ENCODE peak calls at places on chromosome 6, in ten cellular contexts. One of them, this sample, is unnamed. For H3K27me3, the result is how much of the 10 kb centered on the place peaks cover.

GRCh38 chr6:111658445-111659154 is 52.9 kb upstream of the TRAF3IP2 start:
- DNase-seq in BJ: no peak
- DNase-seq in H7: no peak
- DNase-seq in right cardiac atrium: no peak
- DNase-seq in MM.1S: no peak
- DNase-seq in spleen: no peak
- DNase-seq in HepG2: no peak
- DNase-seq in adrenal gland: no peak
- DNase-seq in GM06990: no peak
- DNase-seq in heart left ventricle: no peak
- DNase-seq in this sample: no peak

GRCh38 chr6:47103931-47104330 is 61.8 kb upstream of the ADGRF1 start:
- DNase-seq in heart left ventricle: no peak
- DNase-seq in H7: no peak
- DNase-seq in HepG2: no peak
- DNase-seq in right cardiac atrium: no peak
- DNase-seq in adrenal gland: no peak
- DNase-seq in spleen: no peak
- DNase-seq in MM.1S: no peak
- DNase-seq in GM06990: no peak
- DNase-seq in BJ: no peak
- DNase-seq in this sample: no peak

GRCh38 chr6:148448371-148449010 is 105.9 kb downstream of the SASH1 start:
- DNase-seq in H7: no peak
- DNase-seq in BJ: no peak
- DNase-seq in right cardiac atrium: no peak
- DNase-seq in HepG2: no peak
- DNase-seq in GM06990: no peak
- DNase-seq in spleen: no peak
- DNase-seq in MM.1S: no peak
- DNase-seq in adrenal gland: no peak
- DNase-seq in heart left ventricle: no peak
- DNase-seq in this sample: no peak

GRCh38 chr6:15956205-15957106 is 172.4 kb upstream of the MYLIP start:
- DNase-seq in GM06990: no peak
- DNase-seq in spleen: no peak
- DNase-seq in H7: no peak
- DNase-seq in HepG2: peak
- DNase-seq in adrenal gland: no peak
- DNase-seq in MM.1S: no peak
- DNase-seq in BJ: no peak
- DNase-seq in right cardiac atrium: no peak
- DNase-seq in heart left ventricle: no peak
- DNase-seq in this sample: no peak

GRCh38 chr6:2843138-2843740 is 1.6 kb upstream of the SERPINB1 start:
- DNase-seq in MM.1S: peak
- DNase-seq in adrenal gland: no peak
- DNase-seq in right cardiac atrium: no peak
- DNase-seq in H7: no peak
- DNase-seq in spleen: no peak
- DNase-seq in GM06990: no peak
- DNase-seq in heart left ventricle: no peak
- DNase-seq in HepG2: no peak
- DNase-seq in BJ: no peak
- DNase-seq in this sample: no peak

GRCh38 chr6:3162565-3163247 is 5.4 kb upstream of the TUBB2A start:
- DNase-seq in adrenal gland: peak
- DNase-seq in spleen: peak
- DNase-seq in H7: peak
- DNase-seq in BJ: no peak
- DNase-seq in HepG2: peak
- DNase-seq in GM06990: peak
- DNase-seq in heart left ventricle: peak
- DNase-seq in MM.1S: peak
- DNase-seq in right cardiac atrium: peak
- DNase-seq in this sample: peak

GRCh38 chr6:89145962-89146747 is at the start of gene PM20D2:
- DNase-seq in MM.1S: peak
- DNase-seq in heart left ventricle: peak
- DNase-seq in HepG2: peak
- DNase-seq in spleen: peak
- DNase-seq in BJ: no peak
- DNase-seq in right cardiac atrium: peak
- DNase-seq in H7: peak
- DNase-seq in GM06990: peak
- DNase-seq in adrenal gland: peak
- DNase-seq in this sample: peak

GRCh38 chr6:152189736-152190135 is 382.3 kb downstream of the ESR1 start:
- DNase-seq in right cardiac atrium: no peak
- DNase-seq in spleen: no peak
- DNase-seq in adrenal gland: no peak
- DNase-seq in HepG2: no peak
- DNase-seq in heart left ventricle: no peak
- DNase-seq in GM06990: no peak
- DNase-seq in BJ: no peak
- DNase-seq in H7: no peak
- DNase-seq in MM.1S: no peak
- DNase-seq in this sample: no peak

GRCh38 chr6:145091102-145091826 is 644.1 kb downstream of the EPM2A start:
- DNase-seq in adrenal gland: no peak
- DNase-seq in H7: no peak
- DNase-seq in GM06990: no peak
- DNase-seq in BJ: no peak
- DNase-seq in MM.1S: no peak
- DNase-seq in HepG2: peak
- DNase-seq in right cardiac atrium: no peak
- DNase-seq in heart left ventricle: no peak
- DNase-seq in spleen: no peak
- DNase-seq in this sample: no peak

GRCh38 chr6:151999194-151999593 is 191.7 kb downstream of the ESR1 start:
- DNase-seq in spleen: no peak
- DNase-seq in BJ: peak
- DNase-seq in H7: no peak
- DNase-seq in adrenal gland: no peak
- DNase-seq in heart left ventricle: no peak
- DNase-seq in HepG2: no peak
- DNase-seq in GM06990: no peak
- DNase-seq in right cardiac atrium: no peak
- DNase-seq in MM.1S: no peak
- DNase-seq in this sample: no peak

GRCh38 chr6:31246051-31246495 is 25.8 kb downstream of the HLA-C start:
- DNase-seq in adrenal gland: no peak
- DNase-seq in MM.1S: no peak
- DNase-seq in right cardiac atrium: no peak
- DNase-seq in HepG2: peak
- DNase-seq in GM06990: no peak
- DNase-seq in H7: no peak
- DNase-seq in BJ: peak
- DNase-seq in heart left ventricle: no peak
- DNase-seq in spleen: no peak
- DNase-seq in this sample: no peak

GRCh38 chr6:42805297-42805861 is 23.5 kb downstream of the BICRAL start:
- DNase-seq in right cardiac atrium: no peak
- DNase-seq in BJ: no peak
- DNase-seq in spleen: no peak
- DNase-seq in GM06990: no peak
- DNase-seq in heart left ventricle: no peak
- DNase-seq in H7: no peak
- DNase-seq in MM.1S: no peak
- DNase-seq in adrenal gland: no peak
- DNase-seq in HepG2: peak
- DNase-seq in this sample: no peak

GRCh38 chr6:3506195-3506594 is 49.3 kb upstream of the SLC22A23 start:
- DNase-seq in spleen: no peak
- DNase-seq in BJ: no peak
- DNase-seq in right cardiac atrium: no peak
- DNase-seq in HepG2: peak
- DNase-seq in H7: no peak
- DNase-seq in adrenal gland: no peak
- DNase-seq in GM06990: no peak
- DNase-seq in heart left ventricle: no peak
- DNase-seq in MM.1S: no peak
- DNase-seq in this sample: no peak

GRCh38 chr6:143397229-143398222 is 53.0 kb downstream of the ADAT2 start:
- DNase-seq in heart left ventricle: no peak
- DNase-seq in spleen: no peak
- DNase-seq in right cardiac atrium: peak
- DNase-seq in MM.1S: no peak
- DNase-seq in GM06990: no peak
- DNase-seq in BJ: peak
- DNase-seq in adrenal gland: no peak
- DNase-seq in HepG2: peak
- DNase-seq in H7: peak
- DNase-seq in this sample: no peak

GRCh38 chr6:144150673-144151009 is 324 bp downstream of the STX11 start:
- DNase-seq in HepG2: no peak
- DNase-seq in GM06990: no peak
- DNase-seq in heart left ventricle: peak
- DNase-seq in MM.1S: peak
- DNase-seq in BJ: no peak
- DNase-seq in H7: peak
- DNase-seq in spleen: peak
- DNase-seq in adrenal gland: no peak
- DNase-seq in right cardiac atrium: no peak
- DNase-seq in this sample: peak

GRCh38 chr6:48061630-48062029 is 49.4 kb downstream of the PTCHD4 start:
- DNase-seq in H7: no peak
- DNase-seq in MM.1S: no peak
- DNase-seq in right cardiac atrium: no peak
- DNase-seq in adrenal gland: no peak
- DNase-seq in GM06990: no peak
- DNase-seq in BJ: no peak
- DNase-seq in heart left ventricle: no peak
- DNase-seq in HepG2: no peak
- DNase-seq in spleen: no peak
- DNase-seq in this sample: no peak

GRCh38 chr6:53246924-53247323 is 98.3 kb upstream of the GCM1 start:
- DNase-seq in heart left ventricle: no peak
- DNase-seq in HepG2: no peak
- DNase-seq in adrenal gland: no peak
- DNase-seq in GM06990: no peak
- DNase-seq in H7: no peak
- DNase-seq in right cardiac atrium: no peak
- DNase-seq in MM.1S: no peak
- DNase-seq in BJ: no peak
- DNase-seq in spleen: no peak
- DNase-seq in this sample: no peak

GRCh38 chr6:148617522-148617921 is 129.3 kb upstream of the UST start:
- DNase-seq in GM06990: no peak
- DNase-seq in right cardiac atrium: no peak
- DNase-seq in adrenal gland: no peak
- DNase-seq in heart left ventricle: no peak
- DNase-seq in HepG2: no peak
- DNase-seq in spleen: no peak
- DNase-seq in MM.1S: no peak
- DNase-seq in BJ: no peak
- DNase-seq in H7: no peak
- DNase-seq in this sample: no peak

GRCh38 chr6:79230149-79230548 is 4.3 kb downstream of the HMGN3 start:
- DNase-seq in MM.1S: no peak
- DNase-seq in H7: no peak
- DNase-seq in heart left ventricle: no peak
- DNase-seq in spleen: no peak
- DNase-seq in BJ: no peak
- DNase-seq in HepG2: no peak
- DNase-seq in right cardiac atrium: no peak
- DNase-seq in GM06990: no peak
- DNase-seq in adrenal gland: no peak
- DNase-seq in this sample: no peak

GRCh38 chr6:87939776-87940175 is 107.9 kb upstream of the SPACA1 start:
- DNase-seq in heart left ventricle: no peak
- DNase-seq in GM06990: no peak
- DNase-seq in spleen: no peak
- DNase-seq in MM.1S: no peak
- DNase-seq in HepG2: no peak
- DNase-seq in H7: no peak
- DNase-seq in right cardiac atrium: no peak
- DNase-seq in adrenal gland: no peak
- DNase-seq in BJ: no peak
- DNase-seq in this sample: no peak
- H3K27me3 ChIP-seq in heart left ventricle: under half
- H3K27me3 ChIP-seq in GM06990: under half
- H3K27me3 ChIP-seq in spleen: under half
- H3K27me3 ChIP-seq in MM.1S: under half
- H3K27me3 ChIP-seq in HepG2: under half
- H3K27me3 ChIP-seq in H7: under half
- H3K27me3 ChIP-seq in right cardiac atrium: under half
- H3K27me3 ChIP-seq in adrenal gland: under half
- H3K27me3 ChIP-seq in BJ: under half
- H3K27me3 ChIP-seq in this sample: under half

DNA sequence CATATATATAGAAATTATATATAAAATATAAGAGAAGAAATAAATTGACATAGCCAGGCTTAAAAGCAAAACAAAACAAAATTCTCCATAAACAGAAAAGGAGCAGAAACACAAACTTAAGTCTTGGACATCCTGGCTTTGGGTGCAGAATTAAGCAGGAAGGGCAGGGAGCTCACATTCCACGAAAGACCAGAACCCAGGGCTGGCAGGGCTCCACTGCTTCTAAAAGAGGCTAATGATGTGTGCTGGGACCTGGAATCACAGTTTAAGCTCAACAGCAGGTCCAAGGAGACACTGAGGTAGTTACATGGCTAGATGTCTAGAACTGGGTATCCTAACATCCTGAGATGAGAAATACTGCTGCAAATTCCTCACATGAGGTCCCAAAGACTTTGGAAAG is 210.3 kb downstream of the WDR27 start:
- DNase-seq in GM06990: no peak
- DNase-seq in BJ: no peak
- DNase-seq in spleen: no peak
- DNase-seq in heart left ventricle: no peak
- DNase-seq in adrenal gland: no peak
- DNase-seq in MM.1S: no peak
- DNase-seq in H7: no peak
- DNase-seq in HepG2: no peak
- DNase-seq in right cardiac atrium: no peak
- DNase-seq in this sample: no peak
- H3K4me3 ChIP-seq in GM06990: no peak
- H3K4me3 ChIP-seq in BJ: no peak
- H3K4me3 ChIP-seq in spleen: no peak
- H3K4me3 ChIP-seq in heart left ventricle: no peak
- H3K4me3 ChIP-seq in adrenal gland: no peak
- H3K4me3 ChIP-seq in MM.1S: no peak
- H3K4me3 ChIP-seq in H7: no peak
- H3K4me3 ChIP-seq in HepG2: no peak
- H3K4me3 ChIP-seq in right cardiac atrium: no peak
- H3K4me3 ChIP-seq in this sample: no peak

GRCh38 chr6:168207421-168208175 is 112.0 kb downstream of the DACT2 start:
- DNase-seq in spleen: no peak
- DNase-seq in MM.1S: no peak
- DNase-seq in adrenal gland: no peak
- DNase-seq in BJ: no peak
- DNase-seq in right cardiac atrium: no peak
- DNase-seq in GM06990: no peak
- DNase-seq in HepG2: no peak
- DNase-seq in heart left ventricle: peak
- DNase-seq in H7: no peak
- DNase-seq in this sample: no peak
- H3K27me3 ChIP-seq in spleen: under half
- H3K27me3 ChIP-seq in MM.1S: under half
- H3K27me3 ChIP-seq in adrenal gland: under half
- H3K27me3 ChIP-seq in BJ: under half
- H3K27me3 ChIP-seq in right cardiac atrium: under half
- H3K27me3 ChIP-seq in GM06990: under half
- H3K27me3 ChIP-seq in HepG2: under half
- H3K27me3 ChIP-seq in heart left ventricle: under half
- H3K27me3 ChIP-seq in H7: under half
- H3K27me3 ChIP-seq in this sample: under half

GRCh38 chr6:21098744-21099143 is 494.8 kb upstream of the SOX4 start:
- DNase-seq in H7: no peak
- DNase-seq in heart left ventricle: no peak
- DNase-seq in GM06990: no peak
- DNase-seq in right cardiac atrium: no peak
- DNase-seq in HepG2: no peak
- DNase-seq in adrenal gland: no peak
- DNase-seq in spleen: no peak
- DNase-seq in MM.1S: no peak
- DNase-seq in BJ: no peak
- DNase-seq in this sample: no peak
- H3K4me3 ChIP-seq in H7: no peak
- H3K4me3 ChIP-seq in heart left ventricle: no peak
- H3K4me3 ChIP-seq in GM06990: no peak
- H3K4me3 ChIP-seq in right cardiac atrium: no peak
- H3K4me3 ChIP-seq in HepG2: no peak
- H3K4me3 ChIP-seq in adrenal gland: no peak
- H3K4me3 ChIP-seq in spleen: no peak
- H3K4me3 ChIP-seq in MM.1S: no peak
- H3K4me3 ChIP-seq in BJ: no peak
- H3K4me3 ChIP-seq in this sample: no peak

This sample was measured in CD4-positive, CD25-positive, alpha-beta regulatory T cell.